ENCODE peak calls at places on chromosomes 7 and 10, in seven cellular contexts. S is A549; V is cardiac muscle cell; M is AG09309; T is suprapubic skin; P is CD4-positive, alpha-beta T cell; E is neural crest cell. R is an unnamed sample.

GRCh38 chr7:110205899-110206298 is 885.0 kb upstream of the LRRN3 start:
- DNase-seq in S (no peak), M (no peak), P (no peak), V (no peak), E (no peak), T (no peak), R (no peak)

GRCh38 chr7:157543276-157543675 is 206.5 kb downstream of the DNAJB6 start:
- DNase-seq in E (no peak), S (no peak), M (no peak), P (no peak), V (no peak), T (peak), R (no peak)

GRCh38 chr7:134362587-134363483 is 46.1 kb upstream of the SLC35B4 start:
- DNase-seq in S (no peak), T (no peak), V (no peak), E (no peak), M (peak), P (no peak), R (no peak)

GRCh38 chr10:70592186-70592735 is 10.3 kb downstream of the PRF1 start:
- DNase-seq in T (no peak), S (no peak), P (no peak), E (no peak), M (no peak), V (no peak), R (peak)

GRCh38 chr10:74750848-74751274 is 75.5 kb upstream of the KAT6B start:
- DNase-seq in T (no peak), V (no peak), E (no peak), M (no peak), S (no peak), P (no peak), R (no peak)

GRCh38 chr10:76352300-76352699 is 920.9 kb downstream of the LRMDA start:
- DNase-seq in T (no peak), M (peak), E (no peak), V (no peak), S (no peak), P (no peak), R (no peak)

GRCh38 chr7:125492521-125492920 is 562.9 kb upstream of the POT1 start:
- DNase-seq in V (no peak), S (no peak), P (no peak), E (no peak), T (no peak), M (no peak), R (no peak)

GRCh38 chr7:55539380-55539779 is 32.9 kb downstream of the VOPP1 start:
- DNase-seq in M (no peak), S (no peak), E (no peak), V (no peak), P (no peak), T (no peak), R (no peak)

GRCh38 chr7:100435401-100436304 is 644 bp downstream of the PPP1R35 start:
- DNase-seq in V (peak), E (no peak), M (no peak), T (no peak), S (no peak), P (peak), R (no peak)

GRCh38 chr7:785416-785815 is 46.9 kb upstream of the SUN1 start:
- DNase-seq in E (no peak), P (no peak), M (no peak), T (no peak), S (no peak), V (no peak), R (no peak)

GRCh38 chr7:784971-785370 is 47.3 kb upstream of the SUN1 start:
- DNase-seq in P (no peak), E (no peak), S (no peak), V (no peak), M (no peak), T (no peak), R (no peak)

GRCh38 chr7:786472-787255 is 45.6 kb upstream of the SUN1 start:
- DNase-seq in S (peak), M (no peak), T (no peak), P (peak), V (peak), E (peak), R (peak)

GRCh38 chr7:783556-784490 is 48.5 kb upstream of the SUN1 start:
- DNase-seq in T (no peak), P (no peak), S (no peak), M (no peak), V (no peak), E (no peak), R (no peak)

GRCh38 chr7:787332-788240 is 44.7 kb upstream of the SUN1 start:
- DNase-seq in S (peak), T (no peak), M (no peak), V (no peak), P (no peak), E (no peak), R (no peak)
- TF ChIP-seq CTCF in S (no peak), T (no peak), M (no peak), V (no peak), P (no peak), E (peak), R (peak)

DNA sequence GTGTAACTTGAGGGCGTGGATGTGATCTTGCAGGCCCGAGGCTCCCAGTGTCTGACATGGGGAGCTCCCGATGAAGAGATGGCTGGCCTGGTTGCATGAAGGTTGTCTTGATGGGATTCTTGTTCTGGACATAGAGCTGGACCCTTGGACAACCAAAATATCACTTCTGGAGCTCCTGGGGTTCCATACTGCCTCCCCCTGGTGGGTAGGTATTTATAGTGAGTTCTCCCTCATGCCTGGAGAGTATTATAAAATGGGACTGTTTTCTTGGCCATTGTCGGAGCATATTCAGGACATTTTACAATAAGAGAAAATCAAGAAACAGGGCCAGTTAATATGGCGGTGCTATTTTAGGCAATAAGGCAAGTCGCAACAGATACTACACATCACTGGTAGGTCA is 32.6 kb upstream of the GIMAP8 start:
- DNase-seq in T (peak), E (no peak), V (no peak), S (no peak), P (no peak), M (no peak), R (no peak)
- TF ChIP-seq CTCF in T (no peak), E (no peak), V (no peak), S (peak), P (no peak), M (peak), R (no peak)

GRCh38 chr10:96910488-96911395 is 78.6 kb downstream of the LCOR start:
- DNase-seq in P (no peak), V (peak), M (no peak), T (no peak), E (peak), S (peak), R (no peak)
- TF ChIP-seq CTCF in P (peak), V (peak), M (peak), T (peak), E (peak), S (peak), R (peak)

GRCh38 chr10:80462986-80463741 is 9.1 kb downstream of the TSPAN14 start:
- DNase-seq in T (no peak), P (no peak), V (no peak), M (no peak), E (no peak), S (no peak), R (no peak)
- TF ChIP-seq CTCF in T (no peak), P (no peak), V (no peak), M (no peak), E (no peak), S (no peak), R (no peak)

DNA sequence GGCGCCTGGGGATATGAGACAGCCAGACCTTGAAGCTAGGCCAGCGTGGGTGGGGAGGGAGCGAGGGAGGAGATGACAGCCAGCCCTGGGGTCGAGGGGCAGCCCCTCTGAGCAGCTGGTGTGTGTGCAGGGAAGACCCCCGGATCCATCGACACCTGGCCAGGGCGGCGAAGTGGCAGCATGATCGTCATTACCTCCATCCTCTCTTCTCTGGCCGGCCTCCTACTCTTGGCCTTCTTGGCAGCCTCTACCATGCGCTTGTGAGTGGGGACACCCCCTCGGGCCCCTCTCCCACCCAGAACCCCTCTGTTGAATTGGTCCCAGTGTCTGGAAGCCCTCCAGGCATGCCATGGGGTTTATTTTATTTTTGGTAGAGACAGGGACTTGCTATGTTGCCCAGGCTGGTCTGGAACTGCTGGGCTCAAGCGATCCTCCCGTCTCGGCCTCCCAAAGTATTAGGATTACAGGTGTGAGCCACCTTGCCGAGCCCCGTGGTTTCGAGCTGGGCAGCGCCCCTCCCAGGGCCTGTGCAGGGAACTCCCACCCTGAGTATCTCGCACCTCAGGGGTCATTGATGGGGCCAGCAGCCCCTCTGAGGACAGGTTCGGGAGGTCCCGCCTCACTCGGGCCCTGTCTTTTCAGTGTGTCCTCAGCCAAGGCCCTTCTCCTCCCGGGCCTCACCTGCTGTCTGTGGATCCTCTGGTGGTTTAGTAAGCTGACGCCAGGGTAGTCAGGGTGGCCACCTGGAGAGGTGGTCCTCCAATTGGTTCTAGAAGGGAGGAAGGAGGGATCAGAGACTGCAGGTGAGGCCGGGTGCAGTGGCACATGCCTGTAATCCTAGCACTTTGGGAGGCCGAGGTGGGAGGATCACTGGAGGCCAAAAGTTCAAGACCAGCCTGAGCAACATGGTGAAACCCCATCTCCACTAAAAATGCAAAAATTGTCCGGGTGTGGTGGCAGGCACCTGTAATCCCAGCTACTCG is 3.8 kb downstream of the UPK3B start:
- DNase-seq in S (no peak), V (no peak), E (no peak), T (peak), M (no peak), P (no peak), R (peak)
- TF ChIP-seq CTCF in S (no peak), V (no peak), E (no peak), T (no peak), M (no peak), P (no peak), R (no peak)